ENCODE peak calls at places on chromosomes 5 and 9, in four cellular contexts. U, X, H and B are unnamed samples.
A peak's percentile ranks its signal among the peaks of the same experiment; 100 is the strongest.

GRCh38 chr9:36928670-36929349 is 105.3 kb downstream of the PAX5 start:
- DNase-seq in U (peak; percentile 48), X (peak; percentile 27), H (no peak), B (peak; percentile 36)

GRCh38 chr9:27625751-27626628 is 52.7 kb upstream of the C9orf72 start:
- DNase-seq in U (no peak), X (no peak), H (no peak), B (no peak)

GRCh38 chr9:36187414-36187813 is 3.3 kb upstream of the CLTA start:
- DNase-seq in U (no peak), X (no peak), H (no peak), B (no peak)

GRCh38 chr9:22060831-22061383 is 51.8 kb upstream of the CDKN2B start:
- DNase-seq in U (no peak), X (no peak), H (no peak), B (no peak)

GRCh38 chr5:113487779-113488644 is at the start of gene MCC:
- DNase-seq in U (peak; percentile 73), X (peak; percentile 71), H (peak; percentile 53), B (peak; percentile 16)

GRCh38 chr5:180825768-180826525 is 23.3 kb upstream of the MGAT1 start:
- DNase-seq in U (peak; percentile 70), X (no peak), H (peak; percentile 86), B (no peak)

GRCh38 chr9:37528652-37529072 is 42.9 kb downstream of the POLR1E start:
- DNase-seq in U (no peak), X (no peak), H (no peak), B (no peak)

GRCh38 chr5:168879929-168880328 is 300.8 kb upstream of the PANK3 start:
- DNase-seq in U (peak; percentile 32), X (peak; percentile 23), H (no peak), B (peak; percentile 91)

GRCh38 chr5:81233080-81233634 is at the start of gene CKMT2:
- DNase-seq in U (peak; percentile 50), X (no peak), H (peak; percentile 33), B (no peak)

GRCh38 chr9:87547665-87548064 is 50.0 kb downstream of the DAPK1 start:
- DNase-seq in U (no peak), X (peak; percentile 21), H (peak; percentile 12), B (no peak)

GRCh38 chr5:89282038-89282831 is 399.3 kb upstream of the MEF2C start:
- DNase-seq in U (peak; percentile 1), X (no peak), H (no peak), B (no peak)

GRCh38 chr5:136374003-136374402 is 8.7 kb upstream of the TRPC7 start:
- DNase-seq in U (peak; percentile 72), X (peak; percentile 30), H (peak; percentile 13), B (peak; percentile 40)

GRCh38 chr9:34430843-34431437 is 27.4 kb downstream of the FAM219A start:
- DNase-seq in U (peak; percentile 64), X (peak; percentile 49), H (peak; percentile 25), B (peak; percentile 81)

GRCh38 chr5:135041726-135042125 is 7.7 kb upstream of the PITX1 start:
- DNase-seq in U (no peak), X (no peak), H (no peak), B (no peak)

GRCh38 chr5:181160144-181160754 is 12.9 kb downstream of the OR2V2 start:
- DNase-seq in U (no peak), X (peak; percentile 84), H (no peak), B (no peak)

GRCh38 chr9:131927092-131927491 is 152.6 kb downstream of the MED27 start:
- DNase-seq in U (no peak), X (no peak), H (no peak), B (no peak)

GRCh38 chr5:141914154-141914743 is 9.4 kb upstream of the DELE1 start:
- DNase-seq in U (peak; percentile 9), X (no peak), H (no peak), B (peak; percentile 69)

GRCh38 chr5:113380299-113381014 is 54.3 kb downstream of the TSSK1B start:
- DNase-seq in U (peak; percentile 20), X (no peak), H (no peak), B (no peak)

GRCh38 chr9:17970285-17970684 is 391.4 kb downstream of the SH3GL2 start:
- DNase-seq in U (no peak), X (no peak), H (no peak), B (no peak)

GRCh38 chr5:1172007-1172581 is 29.3 kb upstream of the SLC6A19 start:
- DNase-seq in U (no peak), X (no peak), H (no peak), B (no peak)

GRCh38 chr5:133292300-133292699 is 240.5 kb downstream of the HSPA4 start:
- DNase-seq in U (no peak), X (peak; percentile 50), H (no peak), B (peak; percentile 9)

GRCh38 chr9:24824607-24825006 is 278.9 kb upstream of the IZUMO3 start:
- DNase-seq in U (no peak), X (no peak), H (no peak), B (no peak)

GRCh38 chr5:79890119-79890870 is 100.8 kb downstream of the MTX3 start:
- DNase-seq in U (no peak), X (no peak), H (peak; percentile 6), B (no peak)

GRCh38 chr5:142981886-142982820 is 212.0 kb downstream of the ARHGAP26 start:
- DNase-seq in U (peak; percentile 75), X (no peak), H (peak; percentile 92), B (no peak)

GRCh38 chr9:127928232-127929043 is 2.1 kb downstream of the PIP5KL1 start:
- DNase-seq in U (no peak), X (peak; percentile 52), H (no peak), B (no peak)

GRCh38 chr5:122156724-122157325 is 27.5 kb downstream of the ZNF474 start:
- DNase-seq in U (peak; percentile 42), X (peak; percentile 43), H (peak; percentile 11), B (peak; percentile 16)

GRCh38 chr5:100777680-100778281 is 125.3 kb downstream of the ST8SIA4 start:
- DNase-seq in U (peak; percentile 91), X (peak; percentile 42), H (no peak), B (peak; percentile 90)

GRCh38 chr5:176438959-176439757 is 9.0 kb upstream of the FAF2 start:
- DNase-seq in U (peak; percentile 49), X (peak; percentile 74), H (peak; percentile 94), B (peak; percentile 81)

GRCh38 chr5:43603535-43604363 is 769 bp downstream of the NNT start:
- DNase-seq in U (peak; percentile 63), X (no peak), H (peak; percentile 31), B (peak; percentile 90)

GRCh38 chr9:3528466-3528865 is 2.7 kb upstream of the RFX3 start:
- DNase-seq in U (no peak), X (no peak), H (no peak), B (peak; percentile 96)

GRCh38 chr9:99457981-99458380 is 235.9 kb downstream of the SEC61B start:
- DNase-seq in U (no peak), X (no peak), H (no peak), B (no peak)

GRCh38 chr5:37519807-37520206 is 140.7 kb downstream of the WDR70 start:
- DNase-seq in U (no peak), X (no peak), H (no peak), B (no peak)

GRCh38 chr5:126884269-126884819 is 107.4 kb downstream of the LMNB1 start:
- DNase-seq in U (peak; percentile 93), X (peak; percentile 32), H (no peak), B (no peak)

GRCh38 chr5:142082182-142082781 is 26.3 kb upstream of the NDFIP1 start:
- DNase-seq in U (no peak), X (no peak), H (no peak), B (no peak)

GRCh38 chr5:128669803-128670202 is 131.8 kb upstream of the FBN2 start:
- DNase-seq in U (no peak), X (peak; percentile 25), H (no peak), B (peak; percentile 11)

DNA sequence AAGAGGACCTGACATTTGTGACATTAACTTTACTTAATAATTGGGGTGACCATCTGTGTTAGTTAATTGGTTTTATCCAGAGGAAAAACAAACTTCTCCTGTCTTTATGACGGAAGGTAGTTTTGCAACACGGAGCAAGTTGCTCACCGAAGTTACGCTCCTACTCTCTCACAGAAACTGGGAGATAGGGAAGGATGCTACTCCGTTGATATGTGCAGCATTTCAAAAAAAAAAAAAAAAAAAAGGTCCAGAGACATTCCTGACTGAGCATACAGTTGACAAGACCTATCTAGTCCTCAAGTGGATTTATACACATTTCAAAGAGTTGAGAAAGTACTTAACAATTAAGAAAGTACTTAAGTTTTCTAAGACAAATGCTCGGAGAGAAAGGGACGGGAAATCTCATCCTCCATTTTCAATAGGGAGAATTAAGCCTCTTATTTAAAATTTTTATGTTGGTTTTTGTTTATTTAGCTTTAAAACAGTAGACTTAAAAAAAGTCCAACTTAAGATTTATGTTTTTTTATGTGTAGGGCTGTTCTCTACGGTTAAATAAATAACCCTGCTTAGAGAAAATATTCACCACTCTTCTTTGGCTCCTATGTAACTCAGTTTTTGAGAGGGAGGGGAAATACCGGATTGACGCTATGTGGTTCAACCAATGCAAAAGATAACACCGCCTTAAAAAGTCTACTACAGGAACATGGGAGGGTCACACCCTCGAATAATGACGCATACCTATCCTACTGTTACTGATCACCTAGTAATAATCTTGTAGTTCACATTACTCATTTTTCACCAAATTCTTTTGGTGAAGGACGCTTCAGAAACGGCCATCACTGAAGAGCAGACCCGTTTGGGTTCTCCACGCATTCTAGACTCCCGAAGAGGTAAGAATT is at the start of gene FER:
- DNase-seq in U (peak; percentile 73), X (peak; percentile 78), H (peak; percentile 12), B (peak; percentile 61)
- TF ChIP-seq POLR2A in U (peak; percentile 68), X (no peak), H (no peak), B (no peak)

GRCh38 chr9:120868676-120869359 is 8.2 kb downstream of the PHF19 start:
- DNase-seq in U (peak; percentile 86), X (peak; percentile 98), H (no peak), B (peak; percentile 98)
- TF ChIP-seq CTCF in U (peak; percentile 41), X (peak; percentile 51), H (no peak), B (peak; percentile 16)

DNA sequence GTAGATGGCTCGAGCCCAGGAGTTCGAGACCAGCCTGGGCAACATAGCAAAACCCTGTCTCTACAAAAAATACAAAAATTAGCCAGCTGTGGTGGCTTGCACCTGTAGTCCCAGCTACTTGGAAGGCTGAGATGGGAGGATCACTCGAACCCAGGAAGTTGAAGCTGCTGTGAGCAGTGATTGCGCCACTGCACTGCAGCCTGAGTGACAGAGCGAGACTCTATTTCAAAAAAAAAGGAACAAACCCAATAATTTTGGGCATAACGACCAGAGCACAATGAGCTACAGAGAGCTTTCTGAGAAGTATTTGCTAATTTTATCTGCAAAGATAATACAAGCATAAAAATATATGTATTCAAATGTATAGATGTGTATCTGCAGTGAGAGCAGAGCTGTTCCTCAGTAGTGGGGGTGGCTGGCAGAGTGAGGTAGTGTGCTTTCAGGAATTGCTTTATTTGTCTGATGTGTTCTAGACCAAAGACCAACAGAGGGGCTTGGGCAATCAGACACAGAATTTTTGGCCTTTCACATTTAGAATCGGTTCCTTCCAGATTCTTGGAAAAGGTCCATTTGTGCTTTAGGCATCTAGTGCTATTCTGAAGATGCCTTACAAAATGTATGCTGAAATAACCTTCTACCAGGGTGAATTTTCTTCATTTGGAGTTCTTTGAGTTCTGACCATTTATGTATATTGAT is 5.2 kb downstream of the DOCK8 start:
- DNase-seq in U (no peak), X (no peak), H (no peak), B (peak; percentile 94)
- TF ChIP-seq MYC in U (no peak), X (no peak), H (no peak), B (no peak)

DNA sequence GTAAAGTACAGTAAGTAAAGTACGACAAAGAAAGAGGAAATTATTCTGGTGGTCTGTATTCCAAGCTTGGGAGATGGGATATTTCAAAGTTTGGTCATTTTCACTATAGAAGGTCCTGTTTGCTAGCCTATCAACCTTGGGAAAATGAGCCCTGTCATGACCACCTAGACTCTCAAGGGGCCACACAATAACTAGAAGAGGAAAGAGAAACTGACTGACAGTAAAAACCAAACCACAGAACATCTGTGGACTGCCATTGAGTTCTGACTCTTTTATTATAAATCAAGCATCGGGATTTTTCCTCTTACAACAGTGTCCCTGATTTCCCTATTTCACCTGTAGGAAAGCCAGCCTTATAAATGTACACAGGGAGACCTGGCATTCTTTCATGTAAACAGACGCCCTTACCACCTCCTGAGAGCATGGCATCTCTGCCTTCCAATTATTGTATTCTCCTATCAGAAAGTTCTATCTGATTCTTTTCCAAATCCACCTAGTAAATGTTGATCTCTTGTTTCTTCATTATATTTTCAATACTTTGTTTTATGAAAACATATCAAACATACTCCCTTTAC is 80.0 kb downstream of the ZNF622 start:
- DNase-seq in U (no peak), X (no peak), H (no peak), B (no peak)
- TF ChIP-seq POLR2A in U (no peak), X (no peak), H (no peak), B (no peak)